ENCODE peak calls at places on chromosome 21, in ten cellular contexts. H is sigmoid colon, C is HepG2, S is spleen, G is HCT116, M is suprapubic skin, D is Panc1, X is K562, A is GM23338, V is breast epithelium. F is an unnamed sample.

GRCh38 chr21:27761623-27762022 is 794.7 kb upstream of the ADAMTS5 start:
- DNase-seq in D (no peak), M (no peak), C (no peak), S (no peak), H (no peak), A (no peak), G (no peak), V (no peak), X (no peak), F (no peak)

GRCh38 chr21:31647650-31648049 is 11.8 kb upstream of the SOD1 start:
- DNase-seq in A (no peak), V (no peak), H (no peak), C (no peak), M (no peak), S (no peak), X (no peak), G (no peak), D (no peak), F (no peak)

GRCh38 chr21:40049031-40049958 is 182.1 kb downstream of the PCP4 start:
- DNase-seq in S (no peak), M (no peak), X (no peak), H (peak; percentile 83), C (no peak), G (no peak), V (no peak), D (no peak), A (no peak), F (peak; percentile 14)

GRCh38 chr21:34642211-34643075 is 26.4 kb upstream of the CLIC6 start:
- DNase-seq in H (no peak), D (no peak), V (no peak), S (no peak), G (no peak), A (no peak), C (no peak), M (no peak), X (no peak), F (no peak)

GRCh38 chr21:33185852-33186251 is 43.9 kb upstream of the IFNAR2 start:
- DNase-seq in H (no peak), S (no peak), X (no peak), A (no peak), V (no peak), D (no peak), C (no peak), M (no peak), G (no peak), F (no peak)

GRCh38 chr21:21860888-21861287 is 862.7 kb downstream of the NCAM2 start:
- DNase-seq in H (no peak), A (no peak), S (no peak), M (no peak), G (no peak), C (no peak), D (no peak), V (no peak), X (no peak), F (no peak)

GRCh38 chr21:33025471-33026298 is at the start of gene OLIG2:
- DNase-seq in D (no peak), M (no peak), G (no peak), C (no peak), H (peak; percentile 50), X (peak; percentile 32), V (no peak), A (peak; percentile 98), S (no peak), F (no peak)

GRCh38 chr21:40433575-40433974 is 413.4 kb downstream of the DSCAM start:
- DNase-seq in H (no peak), V (no peak), A (no peak), G (no peak), D (no peak), C (no peak), M (no peak), X (no peak), S (no peak), F (no peak)

GRCh38 chr21:43361127-43361492 is 65.8 kb downstream of the SIK1 start:
- DNase-seq in M (no peak), V (peak; percentile 60), C (no peak), A (no peak), H (no peak), D (no peak), G (no peak), S (no peak), X (no peak), F (peak; percentile 52)

GRCh38 chr21:42703173-42703908 is 49.9 kb downstream of the PDE9A start:
- DNase-seq in A (no peak), M (no peak), C (no peak), S (peak; percentile 75), X (no peak), H (peak; percentile 64), D (no peak), G (no peak), V (no peak), F (no peak)

GRCh38 chr21:41823906-41824305 is 55.2 kb downstream of the PRDM15 start:
- DNase-seq in C (no peak), A (no peak), S (peak; percentile 53), D (no peak), V (no peak), M (peak; percentile 34), G (no peak), H (peak; percentile 40), X (no peak), F (no peak)

GRCh38 chr21:35212393-35213127 is 163.5 kb upstream of the RUNX1 start:
- DNase-seq in H (no peak), C (no peak), V (no peak), G (no peak), M (no peak), A (no peak), D (no peak), S (no peak), X (no peak), F (no peak)

GRCh38 chr21:35324372-35325220 is 275.5 kb upstream of the RUNX1 start:
- DNase-seq in S (no peak), X (no peak), V (no peak), G (no peak), D (no peak), C (no peak), H (peak; percentile 81), M (no peak), A (no peak), F (peak; percentile 14)

GRCh38 chr21:34909492-34910292 is 139.4 kb downstream of the RUNX1 start:
- DNase-seq in V (no peak), H (no peak), S (no peak), M (no peak), A (no peak), D (no peak), G (no peak), C (no peak), X (no peak), F (no peak)

GRCh38 chr21:23963454-23963853 is 1643.8 kb downstream of the MRPL39 start:
- DNase-seq in A (no peak), M (no peak), S (no peak), V (no peak), H (no peak), G (no peak), X (no peak), D (no peak), C (no peak), F (no peak)

GRCh38 chr21:41837756-41838297 is 41.3 kb downstream of the PRDM15 start:
- DNase-seq in A (no peak), S (peak; percentile 59), V (no peak), C (no peak), D (no peak), G (no peak), X (no peak), H (no peak), M (no peak), F (no peak)

GRCh38 chr21:27164208-27165172 is 197.6 kb upstream of the ADAMTS5 start:
- DNase-seq in H (no peak), M (no peak), G (no peak), V (no peak), D (no peak), A (no peak), C (no peak), X (no peak), S (no peak), F (no peak)

GRCh38 chr21:15003463-15004135 is 61.2 kb downstream of the NRIP1 start:
- DNase-seq in S (no peak), M (no peak), D (no peak), X (no peak), V (no peak), H (no peak), A (peak; percentile 47), C (no peak), G (no peak), F (no peak)
- H3K4me1 ChIP-seq in S (peaks cover 85% of the 10 kb centered on the region), M (peaks cover 9% of the 10 kb centered on the region), D (peaks cover 5% of the 10 kb centered on the region), X (no peaks in the 10 kb centered on the region), V (peaks cover 5% of the 10 kb centered on the region), H (no peaks in the 10 kb centered on the region), A (peaks cover 28% of the 10 kb centered on the region), C (peaks cover 98% of the 10 kb centered on the region), G (no peaks in the 10 kb centered on the region), F (peaks cover 2% of the 10 kb centered on the region)

DNA sequence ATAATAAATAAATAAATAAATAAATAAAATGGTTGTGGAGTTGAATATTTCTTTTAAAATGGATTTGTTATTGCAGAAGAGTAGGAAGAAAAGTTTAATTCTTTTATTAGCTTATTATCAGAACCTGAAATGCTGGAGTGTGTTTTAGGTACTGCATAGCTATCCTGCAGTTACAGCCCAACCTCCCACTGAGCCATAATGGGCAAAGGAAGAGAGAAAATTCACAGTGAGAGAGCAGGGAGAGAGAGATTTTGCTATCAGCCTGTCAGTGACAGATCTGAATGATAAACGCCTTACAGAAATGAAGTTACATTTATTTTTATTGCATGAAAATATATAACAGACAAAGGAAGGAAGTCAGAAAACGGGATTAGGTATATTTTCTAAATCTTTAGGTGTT is 425.2 kb downstream of the USP25 start:
- DNase-seq in H (no peak), V (no peak), G (no peak), X (no peak), D (no peak), A (peak; percentile 52), M (no peak), C (no peak), S (no peak), F (no peak)
- TF ChIP-seq POLR2AphosphoS5 in H (no peak), V (no peak), G (no peak), X (no peak), D (no peak), A (no peak), M (no peak), C (no peak), S (no peak), F (no peak)

GRCh38 chr21:30408782-30409494 is 13.1 kb downstream of the KRTAP13-1 start:
- DNase-seq in H (no peak), C (peak; percentile 14), D (no peak), A (peak; percentile 96), G (peak; percentile 2), M (no peak), X (peak; percentile 9), V (peak; percentile 23), S (no peak), F (peak; percentile 54)
- TF ChIP-seq CTCF in H (peak; percentile 13), C (peak; percentile 8), D (peak; percentile 31), A (peak; percentile 86), G (no peak), M (no peak), X (peak; percentile 38), V (no peak), S (no peak), F (peak; percentile 32)

DNA sequence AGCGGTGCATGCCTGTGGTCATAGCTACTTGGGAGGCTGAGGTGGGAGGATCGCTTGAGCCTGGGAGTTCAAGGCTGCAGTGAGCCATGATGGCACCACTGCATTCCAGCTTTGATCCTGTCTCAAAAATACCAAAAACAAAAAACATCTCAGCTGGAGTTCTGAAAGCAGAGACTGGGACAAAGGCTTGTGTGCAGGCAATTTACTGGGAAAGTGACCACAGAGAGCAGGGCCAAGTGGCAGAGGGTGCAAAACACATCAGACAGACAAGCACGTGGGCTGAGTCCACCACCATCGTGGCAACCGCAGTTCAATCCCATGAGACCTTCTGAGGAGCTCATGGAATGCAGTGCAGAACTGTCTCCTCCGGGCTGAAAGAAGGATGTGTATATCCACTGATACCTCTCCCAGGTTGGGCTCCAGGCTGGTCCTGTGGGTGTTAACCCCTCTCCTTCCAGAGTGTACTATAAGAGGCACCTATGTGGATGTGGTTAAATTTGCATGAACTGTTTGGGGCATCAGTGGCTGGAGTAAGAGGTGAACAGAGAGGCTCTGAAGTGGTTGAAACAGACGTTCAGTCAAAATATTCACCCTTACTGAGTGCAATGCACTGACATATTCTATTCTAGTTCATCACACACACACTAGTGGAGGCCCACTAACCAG is 10.8 kb downstream of the PIGP start:
- DNase-seq in G (no peak), S (no peak), H (no peak), X (no peak), M (no peak), A (no peak), D (no peak), V (no peak), C (peak; percentile 56), F (no peak)
- H3K4me1 ChIP-seq in G (peaks cover 15% of the 10 kb centered on the region), S (no peaks in the 10 kb centered on the region), H (no peaks in the 10 kb centered on the region), X (no peaks in the 10 kb centered on the region), M (peaks cover 8% of the 10 kb centered on the region), A (peaks cover 29% of the 10 kb centered on the region), D (peaks cover 13% of the 10 kb centered on the region), V (no peaks in the 10 kb centered on the region), C (peaks cover 28% of the 10 kb centered on the region), F (no peaks in the 10 kb centered on the region)